ENCODE peak calls at places on chromosomes 12 and 14, in four cellular contexts. E, I, A and X are unnamed samples. For H3K4me1, the result is how much of the 10 kb centered on the place peaks cover.

GRCh38 chr12:110869035-110869434 is 22.2 kb downstream of the CCDC63 start:
- DNase-seq in E (no peak), A (no peak), I (no peak), X (no peak)

GRCh38 chr14:47439953-47440352 is 235.5 kb downstream of the MDGA2 start:
- DNase-seq in E (no peak), I (no peak), A (no peak), X (peak)

GRCh38 chr14:33745163-33745562 is 205.7 kb downstream of the EGLN3 start:
- DNase-seq in A (no peak), E (no peak), I (no peak), X (no peak)

GRCh38 chr12:130846386-130846785 is 7.3 kb upstream of the STX2 start:
- DNase-seq in E (no peak), A (peak), I (no peak), X (no peak)

GRCh38 chr14:78848234-78848820 is 678.2 kb downstream of the NRXN3 start:
- DNase-seq in I (peak), E (peak), A (peak), X (peak)

GRCh38 chr14:88481089-88481488 is 73.7 kb downstream of the PTPN21 start:
- DNase-seq in E (no peak), I (no peak), A (no peak), X (no peak)

GRCh38 chr14:90558041-90558982 is 161.5 kb downstream of the CALM1 start:
- DNase-seq in I (no peak), A (no peak), E (no peak), X (no peak)

GRCh38 chr14:96752594-96752993 is 44.6 kb upstream of the VRK1 start:
- DNase-seq in I (no peak), A (peak), E (no peak), X (no peak)

GRCh38 chr12:104604070-104604994 is 147.6 kb downstream of the CHST11 start:
- DNase-seq in E (peak), I (no peak), A (peak), X (peak)

GRCh38 chr14:79659995-79660975 is 551.0 kb downstream of the DIO2 start:
- DNase-seq in A (no peak), E (no peak), I (no peak), X (no peak)

GRCh38 chr12:25702553-25702952 is 149.5 kb upstream of the LMNTD1 start:
- DNase-seq in A (no peak), E (no peak), I (no peak), X (no peak)

GRCh38 chr14:36663404-36664321 is 2.0 kb downstream of the PAX9 start:
- DNase-seq in I (no peak), A (peak), E (no peak), X (peak)

GRCh38 chr12:108459106-108459505 is 56.0 kb upstream of the FICD start:
- DNase-seq in E (no peak), I (no peak), A (no peak), X (no peak)

GRCh38 chr14:67539116-67539515 is 6.0 kb downstream of the PLEKHH1 start:
- DNase-seq in A (no peak), E (no peak), I (no peak), X (peak)

GRCh38 chr12:130817804-130818203 is 21.2 kb downstream of the STX2 start:
- DNase-seq in E (no peak), I (no peak), A (no peak), X (no peak)

GRCh38 chr12:95205685-95206084 is 11.6 kb downstream of the FGD6 start:
- DNase-seq in I (peak), E (peak), A (peak), X (peak)

GRCh38 chr12:91985002-91985767 is 160.5 kb downstream of the BTG1 start:
- DNase-seq in A (peak), I (no peak), E (no peak), X (no peak)

GRCh38 chr12:66251049-66251448 is 51.2 kb upstream of the HELB start:
- DNase-seq in E (no peak), I (no peak), A (no peak), X (no peak)

GRCh38 chr12:82862069-82862841 is 175.5 kb downstream of the TMTC2 start:
- DNase-seq in A (peak), E (no peak), I (no peak), X (no peak)

GRCh38 chr12:34400986-34401658 is 378.8 kb downstream of the ALG10 start:
- DNase-seq in E (peak), I (no peak), A (no peak), X (no peak)

GRCh38 chr12:121188227-121188626 is 21.7 kb upstream of the P2RX4 start:
- DNase-seq in E (no peak), A (no peak), I (no peak), X (no peak)

GRCh38 chr12:121189061-121189886 is 20.7 kb upstream of the P2RX4 start:
- DNase-seq in A (no peak), I (no peak), E (no peak), X (peak)

GRCh38 chr12:121187501-121187900 is 22.4 kb upstream of the P2RX4 start:
- DNase-seq in I (no peak), A (no peak), E (no peak), X (no peak)

GRCh38 chr12:121189887-121190155 is 20.1 kb upstream of the P2RX4 start:
- DNase-seq in A (no peak), E (no peak), I (no peak), X (no peak)

GRCh38 chr12:121190523-121191031 is 19.4 kb upstream of the P2RX4 start:
- DNase-seq in E (peak), A (peak), I (no peak), X (peak)
- TF ChIP-seq EZH2phosphoT487 in E (no peak), A (peak), I (no peak), X (no peak)

DNA sequence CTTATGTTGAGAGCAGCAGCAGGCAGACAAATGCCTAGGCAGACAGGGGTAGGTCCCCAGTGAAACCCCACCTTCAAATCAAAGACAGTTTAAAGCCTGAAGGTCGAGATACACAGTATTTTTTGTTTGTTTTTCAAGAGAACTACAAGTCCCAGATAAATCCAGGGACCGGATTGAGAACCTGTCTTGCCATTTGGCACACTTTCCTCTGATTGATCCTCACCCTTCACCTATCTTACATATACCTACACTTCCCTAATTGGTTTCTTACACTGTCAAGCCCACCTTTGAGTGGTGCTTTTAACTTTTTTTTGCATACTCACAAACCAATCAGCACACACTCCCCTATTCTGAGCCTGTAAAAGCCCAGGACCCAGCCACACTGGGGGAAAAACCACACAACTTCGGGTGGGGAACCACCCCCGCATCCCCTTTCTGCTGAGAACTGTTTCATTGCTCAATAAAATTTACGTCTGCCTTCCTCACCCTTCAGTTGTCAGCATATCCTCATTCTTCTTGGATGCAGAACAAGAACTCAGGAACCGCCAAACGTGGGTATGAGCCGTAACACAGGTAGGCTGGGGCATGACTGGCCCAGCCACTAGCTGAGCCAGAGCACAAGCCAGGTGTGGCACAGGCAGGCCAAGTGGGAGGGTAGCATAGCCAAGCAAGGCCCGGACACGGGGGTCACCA is 11.1 kb downstream of the DICER1 start:
- DNase-seq in A (no peak), I (no peak), E (no peak), X (no peak)
- H3K4me1 ChIP-seq in A (under half), I (under half), E (under half), X (half or more)

DNA sequence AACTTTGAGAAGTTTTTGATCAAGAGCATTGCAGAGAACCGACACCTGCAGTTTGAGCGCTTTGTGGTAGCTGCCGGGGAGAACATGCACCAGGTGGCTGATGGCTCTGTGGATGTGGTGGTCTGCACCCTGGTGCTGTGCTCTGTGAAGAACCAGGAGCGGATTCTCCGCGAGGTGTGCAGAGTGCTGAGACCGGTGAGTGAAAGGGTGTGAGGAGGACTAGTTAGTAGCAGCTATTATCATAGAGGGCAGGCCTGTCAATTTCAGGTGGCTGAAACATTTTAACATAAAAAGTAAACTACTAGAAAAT is 27.0 kb upstream of the HIGD1C start:
- DNase-seq in A (no peak), E (no peak), I (no peak), X (peak)
- H3K4me3 ChIP-seq in A (peak), E (peak), I (peak), X (peak)

GRCh38 chr12:57216014-57216891 is at the start of gene NXPH4:
- DNase-seq in E (peak), I (peak), A (peak), X (peak)
- TF ChIP-seq EZH2phosphoT487 in E (no peak), I (no peak), A (no peak), X (no peak)

DNA sequence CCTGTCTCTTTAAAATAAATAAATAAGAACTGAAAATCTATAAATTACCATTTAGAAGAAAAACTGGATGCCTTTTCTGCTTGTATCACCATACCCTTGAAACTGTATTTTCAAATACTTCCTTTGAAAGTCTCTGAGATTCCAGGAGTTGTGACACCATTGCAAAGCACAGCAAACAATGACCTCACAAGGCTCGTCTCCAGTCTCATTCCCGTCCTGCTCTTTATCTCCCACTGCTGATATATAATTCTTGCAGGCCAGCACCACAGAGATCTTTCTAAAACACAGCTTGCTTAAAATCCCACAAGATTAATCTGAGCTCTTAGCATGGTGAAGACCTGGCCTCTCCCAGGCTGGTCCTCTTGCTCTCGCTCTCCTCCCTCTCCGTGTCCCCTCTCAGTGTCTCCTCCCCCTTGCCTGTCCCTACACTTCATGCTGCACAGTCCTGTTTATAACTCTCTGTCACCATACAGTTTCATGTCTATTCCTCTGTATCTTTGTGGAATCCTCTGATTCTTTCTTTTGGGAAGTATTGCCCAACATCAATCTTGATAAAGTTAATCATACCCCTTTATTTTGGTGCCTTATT is 51.8 kb downstream of the ZFYVE21 start:
- DNase-seq in E (peak), A (no peak), I (no peak), X (no peak)
- H3K4me1 ChIP-seq in E (under half), A (under half), I (under half), X (under half)

GRCh38 chr12:76765598-76765997 is 1.7 kb downstream of the ZDHHC17 start:
- DNase-seq in A (no peak), I (no peak), E (no peak), X (no peak)
- H3K4me3 ChIP-seq in A (peak), I (peak), E (no peak), X (peak)